ENCODE peak calls at places on chromosomes 1 and 21, in five cellular contexts. J, T, B, U and K are unnamed samples.

GRCh38 chr1:84996846-84997666 is at the start of gene MCOLN2:
- DNase-seq in U (peak; percentile 57), B (peak; percentile 10), J (no peak), T (peak; percentile 43), K (peak; percentile 46)

GRCh38 chr1:208206092-208206698 is 38.0 kb downstream of the PLXNA2 start:
- DNase-seq in U (no peak), T (no peak), J (no peak), B (no peak), K (no peak)

GRCh38 chr1:236759252-236759859 is 35.7 kb upstream of the MTR start:
- DNase-seq in U (peak; percentile 26), J (no peak), B (no peak), T (peak; percentile 33), K (no peak)

GRCh38 chr1:85577421-85578320 is 2.9 kb upstream of the CCN1 start:
- DNase-seq in J (peak; percentile 53), B (no peak), T (no peak), U (no peak), K (no peak)

GRCh38 chr1:7809742-7810141 is 25.7 kb downstream of the PER3 start:
- DNase-seq in U (no peak), B (no peak), J (no peak), T (no peak), K (no peak)

GRCh38 chr1:162854245-162854860 is 6.6 kb downstream of the CCDC190 start:
- DNase-seq in B (no peak), J (peak; percentile 45), T (peak; percentile 20), U (peak; percentile 67), K (peak; percentile 73)

GRCh38 chr1:233364695-233365539 is 37.4 kb downstream of the MAP3K21 start:
- DNase-seq in U (peak; percentile 21), T (no peak), J (no peak), B (no peak), K (no peak)

GRCh38 chr1:17167783-17168479 is 37.0 kb upstream of the PADI1 start:
- DNase-seq in J (no peak), T (no peak), B (no peak), U (peak; percentile 54), K (no peak)

GRCh38 chr1:76868916-76869315 is 1.6 kb downstream of the ST6GALNAC5 start:
- DNase-seq in U (no peak), T (no peak), J (no peak), B (peak; percentile 25), K (no peak)

GRCh38 chr1:34460193-34460592 is 283.5 kb downstream of the C1orf94 start:
- DNase-seq in U (peak; percentile 15), B (no peak), T (peak; percentile 2), J (no peak), K (peak; percentile 52)

GRCh38 chr21:30282850-30283249 is at the start of gene KRTAP24-1:
- DNase-seq in B (no peak), J (no peak), U (no peak), T (no peak), K (no peak)

GRCh38 chr1:161763522-161764098 is 2.5 kb upstream of the ATF6 start:
- DNase-seq in J (no peak), B (no peak), U (peak; percentile 47), T (peak; percentile 51), K (peak; percentile 46)

GRCh38 chr1:25090707-25091422 is 141.4 kb downstream of the SYF2 start:
- DNase-seq in J (no peak), T (no peak), U (no peak), B (no peak), K (no peak)

GRCh38 chr1:55124470-55124869 is 85.1 kb downstream of the PCSK9 start:
- DNase-seq in U (no peak), B (no peak), J (no peak), T (no peak), K (no peak)

GRCh38 chr1:218079379-218079778 is 205.7 kb upstream of the RRP15 start:
- DNase-seq in J (no peak), U (no peak), T (no peak), B (no peak), K (no peak)

GRCh38 chr1:76607712-76608111 is 259.6 kb upstream of the ST6GALNAC5 start:
- DNase-seq in B (no peak), T (no peak), J (no peak), U (no peak), K (no peak)

GRCh38 chr1:33903210-33903589 is 39.3 kb downstream of the HMGB4 start:
- DNase-seq in J (no peak), U (no peak), T (no peak), B (no peak), K (no peak)

GRCh38 chr1:21262282-21263051 is 27.8 kb downstream of the ECE1 start:
- DNase-seq in T (no peak), B (peak; percentile 82), J (peak; percentile 82), U (peak; percentile 38), K (peak; percentile 90)

GRCh38 chr1:238492271-238492670 is 601.5 kb upstream of the ZP4 start:
- DNase-seq in T (no peak), B (no peak), U (no peak), J (no peak), K (no peak)

GRCh38 chr1:10736623-10737267 is 59.7 kb downstream of the CASZ1 start:
- DNase-seq in B (no peak), U (no peak), T (no peak), J (no peak), K (peak; percentile 91)

GRCh38 chr1:63134501-63135173 is 187.7 kb upstream of the FOXD3 start:
- DNase-seq in B (no peak), U (no peak), J (no peak), T (no peak), K (no peak)

DNA sequence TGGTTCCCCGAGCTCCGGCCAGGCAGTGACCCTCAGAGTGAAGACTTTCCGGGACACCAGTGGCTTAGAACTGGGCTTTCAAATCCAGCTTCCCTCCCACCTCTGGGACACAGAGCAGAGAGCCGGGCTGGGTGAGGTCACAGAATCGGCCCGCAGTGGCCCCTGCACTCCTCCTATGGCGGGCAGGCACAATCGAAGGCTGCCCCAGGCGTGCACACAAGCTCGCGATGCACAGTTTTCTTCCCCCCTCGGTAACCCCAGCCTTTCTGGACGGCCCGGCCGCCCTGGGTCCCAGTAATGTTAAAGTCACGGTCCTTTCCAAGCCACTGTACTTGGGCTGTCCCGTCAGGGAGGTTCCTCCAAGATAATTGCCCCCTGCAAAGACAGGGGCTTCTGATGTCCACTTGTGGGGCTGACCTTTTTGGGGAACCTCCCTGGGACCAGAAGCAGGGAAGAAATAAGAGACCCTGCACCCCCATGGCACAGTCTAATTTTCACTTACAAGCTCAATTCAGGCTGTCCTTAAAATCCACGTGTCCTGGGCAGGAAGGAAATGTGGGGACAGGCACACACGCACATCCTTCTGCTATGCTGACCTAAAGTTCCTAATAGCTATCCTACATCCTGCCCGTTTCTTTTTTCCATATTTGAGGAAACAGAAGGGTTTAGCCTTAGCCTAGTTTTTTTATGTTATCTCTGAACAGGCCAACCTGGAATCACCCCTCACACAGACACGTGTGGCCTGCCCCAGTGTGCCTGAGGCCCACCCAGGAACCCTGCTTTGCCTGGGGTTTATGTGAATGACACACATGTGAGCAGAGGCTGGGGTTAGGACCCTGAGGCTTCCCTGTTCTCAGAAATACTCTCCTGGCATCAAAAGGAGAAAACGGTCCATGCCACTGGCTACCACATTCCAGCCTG is 13.6 kb downstream of the TFF3 start:
- DNase-seq in T (no peak), U (no peak), J (peak; percentile 33), B (no peak), K (no peak)
- H3K27ac ChIP-seq in T (no peak overlapping the region), U (no peak overlapping the region), J (peak overlapping the region; percentile 59), B (no peak overlapping the region), K (no peak overlapping the region)

GRCh38 chr1:5991784-5992033 is 516 bp downstream of the NPHP4 start:
- DNase-seq in U (no peak), B (peak; percentile 24), T (no peak), J (no peak), K (peak; percentile 32)

GRCh38 chr1:5992814-5993552 is 758 bp upstream of the NPHP4 start:
- DNase-seq in J (no peak), T (no peak), B (no peak), U (no peak), K (no peak)

GRCh38 chr1:5994713-5995621 is 2.7 kb upstream of the NPHP4 start:
- DNase-seq in U (no peak), T (peak; percentile 78), B (no peak), J (no peak), K (no peak)

GRCh38 chr1:5992034-5992813 is at the start of gene NPHP4:
- DNase-seq in T (peak; percentile 99), U (peak; percentile 99), B (peak; percentile 100), J (peak; percentile 100), K (peak; percentile 99)

DNA sequence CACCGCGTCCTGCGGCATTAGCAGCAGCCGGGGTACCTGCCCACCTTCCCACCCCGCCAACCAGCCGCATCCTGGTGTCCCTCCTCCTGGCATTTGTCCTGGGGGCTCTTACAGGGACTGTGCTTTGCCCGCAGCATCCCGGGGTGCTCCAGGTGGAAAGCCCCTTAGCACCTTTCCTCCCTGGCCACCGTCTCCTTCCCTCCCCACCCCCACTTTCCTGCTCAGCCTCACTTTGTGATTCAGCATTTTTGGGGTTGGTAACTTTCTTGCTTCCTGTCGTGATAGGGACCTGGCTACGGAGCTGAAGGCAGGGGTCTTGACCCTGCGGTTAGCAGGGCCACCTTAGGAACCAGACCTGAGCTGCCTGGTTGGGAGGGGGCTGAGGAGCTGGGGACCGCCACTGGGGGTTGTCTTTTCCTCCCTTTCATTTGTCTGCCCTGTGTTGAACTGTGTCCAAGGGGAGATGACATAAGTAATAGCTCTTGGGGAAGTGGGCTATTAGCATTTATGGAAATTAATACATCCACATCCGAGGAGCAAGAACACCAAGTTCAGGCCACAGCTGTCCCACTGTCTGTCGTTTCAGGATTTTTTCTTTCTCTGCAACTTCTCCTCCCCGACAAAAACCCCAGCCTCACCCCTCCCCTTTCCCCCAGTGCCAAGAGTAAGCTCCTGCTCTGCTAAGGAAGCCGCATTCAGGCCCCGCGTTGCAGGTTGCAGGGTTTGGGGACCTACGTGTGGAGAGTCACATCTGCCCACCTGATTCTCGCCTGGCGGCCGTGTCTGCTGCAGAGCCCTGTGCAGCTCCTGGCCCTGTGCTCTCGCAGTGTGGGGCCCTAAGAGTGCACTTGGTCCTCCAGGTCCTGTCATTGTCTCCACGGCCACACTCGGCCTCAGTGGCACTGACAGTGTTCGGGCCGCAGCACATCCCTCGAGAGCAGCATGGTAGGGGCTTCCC is 1.6 kb upstream of the NPHP4 start:
- DNase-seq in J (no peak), B (no peak), T (peak; percentile 22), U (no peak), K (no peak)
- H3K27ac ChIP-seq in J (no peak overlapping the region), B (no peak overlapping the region), T (peak overlapping the region; percentile 98), U (peak overlapping the region; percentile 94), K (no peak overlapping the region)

DNA sequence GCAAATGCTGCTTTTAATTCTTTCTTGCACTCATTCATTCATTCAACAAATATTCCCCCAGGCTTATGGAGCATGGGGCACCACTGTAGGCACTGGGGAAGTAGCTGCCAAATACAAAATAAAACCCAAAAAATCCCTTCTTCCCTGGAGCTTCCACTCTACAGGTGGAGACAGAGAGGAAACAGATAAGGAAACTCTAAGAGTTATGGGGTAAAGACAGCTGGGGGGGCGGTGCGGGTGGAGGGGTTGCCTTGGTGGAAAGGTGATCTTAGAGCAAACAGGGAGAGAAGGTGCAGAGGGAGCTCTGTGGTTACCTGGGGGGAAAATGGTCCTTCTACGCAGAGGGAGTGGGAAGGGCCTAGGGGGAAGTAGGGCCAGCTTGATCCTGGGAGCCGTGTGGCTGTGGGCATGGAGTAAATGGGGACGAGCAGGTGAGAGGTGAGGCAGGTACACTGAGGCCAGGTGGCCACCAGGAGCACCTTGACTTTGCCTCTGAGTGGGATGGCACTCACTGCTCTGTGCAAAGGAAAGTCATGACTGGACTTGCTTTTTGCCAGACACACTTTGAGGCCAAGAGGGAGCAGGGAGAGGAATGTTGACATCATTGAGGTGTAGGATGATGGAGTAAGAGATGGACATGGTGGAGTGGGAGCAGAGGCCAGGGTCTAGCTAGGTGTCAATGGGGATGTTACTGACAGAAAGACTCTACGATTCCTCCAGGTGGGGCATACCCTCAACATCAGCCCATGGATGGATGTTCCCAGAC is 152.0 kb downstream of the ETS2 start:
- DNase-seq in U (no peak), J (no peak), B (no peak), T (no peak), K (no peak)
- H3K27ac ChIP-seq in U (peak overlapping the region; percentile 85), J (peak overlapping the region; percentile 60), B (no peak overlapping the region), T (no peak overlapping the region), K (no peak overlapping the region)

GRCh38 chr1:53661496-53661895 is 77.5 kb downstream of the GLIS1 start:
- DNase-seq in T (no peak), U (no peak), J (no peak), B (no peak), K (no peak)
- H3K27ac ChIP-seq in T (no peak overlapping the region), U (no peak overlapping the region), J (no peak overlapping the region), B (no peak overlapping the region), K (no peak overlapping the region)